ENCODE peak calls at places on chromosome X, in six cellular contexts. C is naive thymus-derived CD4-positive, alpha-beta T cell; W is NAMALWA; J is cardiac fibroblast; Z is nucleus accumbens; S is iris pigment epithelial cell. H is an unnamed sample.

GRCh38 chrX:41695464-41695863 is 6.7 kb downstream of the GPR34 start:
- DNase-seq in C (no peak), W (no peak), J (peak), Z (no peak), S (peak), H (no peak)

GRCh38 chrX:140432328-140433025 is 72.4 kb downstream of the SOX3 start:
- DNase-seq in C (no peak), W (no peak), J (no peak), Z (peak), S (no peak), H (no peak)

GRCh38 chrX:12929701-12930100 is 23.3 kb downstream of the TLR8 start:
- DNase-seq in C (no peak), W (no peak), J (peak), Z (no peak), S (no peak), H (peak)

GRCh38 chrX:121456315-121456714 is 408.9 kb downstream of the GLUD2 start:
- DNase-seq in C (no peak), W (no peak), J (no peak), Z (no peak), S (no peak), H (peak)

GRCh38 chrX:44010626-44011025 is 37.4 kb upstream of the NDP start:
- DNase-seq in C (no peak), W (no peak), J (no peak), Z (no peak), S (no peak), H (no peak)

GRCh38 chrX:132171478-132171877 is 43.7 kb upstream of the FRMD7 start:
- DNase-seq in C (no peak), W (no peak), J (peak), Z (no peak), S (no peak), H (no peak)

GRCh38 chrX:123830309-123830708 is 29.5 kb upstream of the XIAP start:
- DNase-seq in C (no peak), W (peak), J (peak), Z (no peak), S (peak), H (peak)

GRCh38 chrX:43655151-43655676 is 885 bp upstream of the MAOA start:
- DNase-seq in C (peak), W (no peak), J (peak), Z (no peak), S (peak), H (no peak)

GRCh38 chrX:115259238-115259875 is 25.5 kb upstream of the LRCH2 start:
- DNase-seq in C (no peak), W (no peak), J (no peak), Z (no peak), S (no peak), H (no peak)

GRCh38 chrX:39855748-39856129 is 242.0 kb downstream of the BCOR start:
- DNase-seq in C (peak), W (peak), J (peak), Z (no peak), S (no peak), H (peak)

GRCh38 chrX:68633981-68634380 is 13.5 kb upstream of the STARD8 start:
- DNase-seq in C (no peak), W (no peak), J (no peak), Z (no peak), S (no peak), H (no peak)

GRCh38 chrX:12958059-12958458 is 16.9 kb upstream of the TMSB4X start:
- DNase-seq in C (no peak), W (peak), J (no peak), Z (no peak), S (no peak), H (no peak)

GRCh38 chrX:19990519-19991349 is at the start of gene BCLAF3:
- DNase-seq in C (peak), W (peak), J (peak), Z (peak), S (peak), H (peak)

GRCh38 chrX:118536204-118536603 is 40.6 kb downstream of the DOCK11 start:
- DNase-seq in C (no peak), W (no peak), J (no peak), Z (no peak), S (no peak), H (peak)

GRCh38 chrX:28133763-28134162 is 152.5 kb upstream of the DCAF8L1 start:
- DNase-seq in C (no peak), W (no peak), J (no peak), Z (no peak), S (no peak), H (no peak)

GRCh38 chrX:51144828-51145442 is 187.7 kb upstream of the NUDT10 start:
- DNase-seq in C (peak), W (peak), J (peak), Z (no peak), S (peak), H (no peak)

GRCh38 chrX:70331161-70331560 is 41.3 kb downstream of the KIF4A start:
- DNase-seq in C (no peak), W (no peak), J (peak), Z (no peak), S (peak), H (no peak)

GRCh38 chrX:48467331-48467761 is 2.7 kb downstream of the SLC38A5 start:
- DNase-seq in C (no peak), W (no peak), J (no peak), Z (no peak), S (no peak), H (no peak)

GRCh38 chrX:151680805-151681204 is 14.5 kb upstream of the PRRG3 start:
- DNase-seq in C (peak), W (peak), J (peak), Z (no peak), S (peak), H (peak)

GRCh38 chrX:22135994-22136684 is 104.0 kb downstream of the PHEX start:
- DNase-seq in C (peak), W (peak), J (peak), Z (no peak), S (peak), H (no peak)

GRCh38 chrX:48617542-48618340 is 20.4 kb downstream of the WDR13 start:
- DNase-seq in C (no peak), W (no peak), J (peak), Z (no peak), S (peak), H (no peak)

GRCh38 chrX:13078739-13079444 is 34.5 kb upstream of the FAM9C start:
- DNase-seq in C (no peak), W (peak), J (peak), Z (no peak), S (peak), H (peak)

GRCh38 chrX:72568406-72569092 is 4.1 kb downstream of the HDAC8 start:
- DNase-seq in C (no peak), W (no peak), J (peak), Z (no peak), S (peak), H (no peak)

GRCh38 chrX:153875391-153876111 is 10.4 kb downstream of the L1CAM start:
- DNase-seq in C (peak), W (peak), J (peak), Z (no peak), S (peak), H (peak)

GRCh38 chrX:21382715-21383114 is 8.5 kb downstream of the CNKSR2 start:
- DNase-seq in C (peak), W (peak), J (no peak), Z (no peak), S (peak), H (no peak)

GRCh38 chrX:122943918-122944317 is 240.2 kb upstream of the GRIA3 start:
- DNase-seq in C (no peak), W (no peak), J (peak), Z (no peak), S (peak), H (no peak)

GRCh38 chrX:150543230-150544155 is 24.9 kb upstream of the MTM1 start:
- DNase-seq in C (no peak), W (no peak), J (no peak), Z (no peak), S (no peak), H (peak)

GRCh38 chrX:107629533-107629909 is 1.2 kb downstream of the PRPS1 start:
- DNase-seq in C (peak), W (peak), J (peak), Z (no peak), S (peak), H (no peak)

GRCh38 chrX:119427024-119427794 is 28.1 kb downstream of the SLC25A43 start:
- DNase-seq in C (peak), W (peak), J (peak), Z (peak), S (peak), H (peak)